ENCODE peak calls at places on chromosome 19, in six cellular contexts. One of them, this sample, is unnamed.

GRCh38 chr19:33553530-33554310 is 32.1 kb upstream of the PEPD start:
- DNase-seq in lower leg skin: no peak
- DNase-seq in body of pancreas: no peak
- DNase-seq in ovary: no peak
- DNase-seq in Peyer's patch: no peak
- DNase-seq in transverse colon: no peak
- DNase-seq in this sample: no peak

GRCh38 chr19:42421591-42422031 is 5.6 kb downstream of the LIPE start:
- DNase-seq in lower leg skin: no peak
- DNase-seq in body of pancreas: peak; percentile 63
- DNase-seq in ovary: no peak
- DNase-seq in Peyer's patch: peak; percentile 78
- DNase-seq in transverse colon: no peak
- DNase-seq in this sample: no peak

GRCh38 chr19:16188521-16188920 is 3.3 kb downstream of the FAM32A start:
- DNase-seq in lower leg skin: no peak
- DNase-seq in body of pancreas: no peak
- DNase-seq in ovary: no peak
- DNase-seq in Peyer's patch: no peak
- DNase-seq in transverse colon: no peak
- DNase-seq in this sample: no peak

GRCh38 chr19:1768248-1768647 is 14.9 kb downstream of the ONECUT3 start:
- DNase-seq in lower leg skin: no peak
- DNase-seq in body of pancreas: no peak
- DNase-seq in ovary: no peak
- DNase-seq in Peyer's patch: peak; percentile 49
- DNase-seq in transverse colon: peak; percentile 20
- DNase-seq in this sample: no peak

GRCh38 chr19:46654621-46655152 is 6.3 kb downstream of the DACT3 start:
- DNase-seq in lower leg skin: no peak
- DNase-seq in body of pancreas: no peak
- DNase-seq in ovary: no peak
- DNase-seq in Peyer's patch: no peak
- DNase-seq in transverse colon: no peak
- DNase-seq in this sample: no peak

GRCh38 chr19:29844891-29845575 is 33.2 kb downstream of the CCNE1 start:
- DNase-seq in lower leg skin: peak; percentile 98
- DNase-seq in body of pancreas: peak; percentile 94
- DNase-seq in ovary: peak; percentile 93
- DNase-seq in Peyer's patch: peak; percentile 96
- DNase-seq in transverse colon: peak; percentile 97
- DNase-seq in this sample: peak; percentile 94

GRCh38 chr19:35202722-35203674 is 25.5 kb downstream of the FAM187B start:
- DNase-seq in lower leg skin: no peak
- DNase-seq in body of pancreas: no peak
- DNase-seq in ovary: no peak
- DNase-seq in Peyer's patch: no peak
- DNase-seq in transverse colon: no peak
- DNase-seq in this sample: no peak

GRCh38 chr19:35414442-35414841 is 33.6 kb upstream of the FFAR2 start:
- DNase-seq in lower leg skin: no peak
- DNase-seq in body of pancreas: no peak
- DNase-seq in ovary: no peak
- DNase-seq in Peyer's patch: no peak
- DNase-seq in transverse colon: no peak
- DNase-seq in this sample: no peak

GRCh38 chr19:46357846-46358583 is 11.1 kb downstream of the PPP5C start:
- DNase-seq in lower leg skin: peak; percentile 72
- DNase-seq in body of pancreas: no peak
- DNase-seq in ovary: no peak
- DNase-seq in Peyer's patch: no peak
- DNase-seq in transverse colon: no peak
- DNase-seq in this sample: no peak

GRCh38 chr19:496333-496634 is at the start of gene MADCAM1:
- DNase-seq in lower leg skin: no peak
- DNase-seq in body of pancreas: no peak
- DNase-seq in ovary: no peak
- DNase-seq in Peyer's patch: no peak
- DNase-seq in transverse colon: no peak
- DNase-seq in this sample: no peak

GRCh38 chr19:33192010-33192409 is 2.1 kb upstream of the LRP3 start:
- DNase-seq in lower leg skin: no peak
- DNase-seq in body of pancreas: no peak
- DNase-seq in ovary: no peak
- DNase-seq in Peyer's patch: no peak
- DNase-seq in transverse colon: no peak
- DNase-seq in this sample: no peak

GRCh38 chr19:15454371-15454800 is 4.6 kb upstream of the WIZ start:
- DNase-seq in lower leg skin: no peak
- DNase-seq in body of pancreas: peak; percentile 54
- DNase-seq in ovary: no peak
- DNase-seq in Peyer's patch: no peak
- DNase-seq in transverse colon: no peak
- DNase-seq in this sample: peak; percentile 74

GRCh38 chr19:57720878-57721277 is 6.5 kb downstream of the ZNF671 start:
- DNase-seq in lower leg skin: peak; percentile 48
- DNase-seq in body of pancreas: no peak
- DNase-seq in ovary: no peak
- DNase-seq in Peyer's patch: no peak
- DNase-seq in transverse colon: no peak
- DNase-seq in this sample: no peak

GRCh38 chr19:52786078-52786463 is 520 bp downstream of the ZNF600 start:
- DNase-seq in lower leg skin: no peak
- DNase-seq in body of pancreas: peak; percentile 11
- DNase-seq in ovary: peak; percentile 13
- DNase-seq in Peyer's patch: peak; percentile 51
- DNase-seq in transverse colon: peak; percentile 24
- DNase-seq in this sample: no peak

GRCh38 chr19:725461-726089 is 16.8 kb downstream of the PALM start:
- DNase-seq in lower leg skin: no peak
- DNase-seq in body of pancreas: no peak
- DNase-seq in ovary: no peak
- DNase-seq in Peyer's patch: no peak
- DNase-seq in transverse colon: no peak
- DNase-seq in this sample: no peak

GRCh38 chr19:514166-514663 is 6.9 kb downstream of the TPGS1 start:
- DNase-seq in lower leg skin: no peak
- DNase-seq in body of pancreas: no peak
- DNase-seq in ovary: no peak
- DNase-seq in Peyer's patch: no peak
- DNase-seq in transverse colon: no peak
- DNase-seq in this sample: no peak

GRCh38 chr19:51441410-51442390 is 16.6 kb downstream of the SIGLEC8 start:
- DNase-seq in lower leg skin: peak; percentile 86
- DNase-seq in body of pancreas: no peak
- DNase-seq in ovary: no peak
- DNase-seq in Peyer's patch: peak; percentile 96
- DNase-seq in transverse colon: peak; percentile 73
- DNase-seq in this sample: no peak

GRCh38 chr19:35266149-35266903 is 2.4 kb upstream of the USF2 start:
- DNase-seq in lower leg skin: peak; percentile 87
- DNase-seq in body of pancreas: peak; percentile 30
- DNase-seq in ovary: peak; percentile 33
- DNase-seq in Peyer's patch: peak; percentile 47
- DNase-seq in transverse colon: peak; percentile 8
- DNase-seq in this sample: no peak

GRCh38 chr19:8340341-8341096 is 2.5 kb downstream of the KANK3 start:
- DNase-seq in lower leg skin: no peak
- DNase-seq in body of pancreas: peak; percentile 39
- DNase-seq in ovary: peak; percentile 47
- DNase-seq in Peyer's patch: peak; percentile 62
- DNase-seq in transverse colon: peak; percentile 30
- DNase-seq in this sample: no peak

GRCh38 chr19:16200038-16200775 is 2.5 kb downstream of the AP1M1 start:
- DNase-seq in lower leg skin: no peak
- DNase-seq in body of pancreas: no peak
- DNase-seq in ovary: no peak
- DNase-seq in Peyer's patch: peak; percentile 83
- DNase-seq in transverse colon: no peak
- DNase-seq in this sample: no peak

GRCh38 chr19:47644199-47644598 is 35.3 kb downstream of the BICRA start:
- DNase-seq in lower leg skin: no peak
- DNase-seq in body of pancreas: no peak
- DNase-seq in ovary: no peak
- DNase-seq in Peyer's patch: no peak
- DNase-seq in transverse colon: no peak
- DNase-seq in this sample: no peak

GRCh38 chr19:38283261-38283660 is 18.9 kb downstream of the SPINT2 start:
- DNase-seq in lower leg skin: no peak
- DNase-seq in body of pancreas: no peak
- DNase-seq in ovary: no peak
- DNase-seq in Peyer's patch: no peak
- DNase-seq in transverse colon: no peak
- DNase-seq in this sample: no peak

GRCh38 chr19:39325778-39326680 is 5.4 kb upstream of the LRFN1 start:
- DNase-seq in lower leg skin: no peak
- DNase-seq in body of pancreas: no peak
- DNase-seq in ovary: no peak
- DNase-seq in Peyer's patch: no peak
- DNase-seq in transverse colon: no peak
- DNase-seq in this sample: peak; percentile 75

GRCh38 chr19:4967738-4968461 is 1.0 kb upstream of the KDM4B start:
- DNase-seq in lower leg skin: no peak
- DNase-seq in body of pancreas: no peak
- DNase-seq in ovary: no peak
- DNase-seq in Peyer's patch: no peak
- DNase-seq in transverse colon: no peak
- DNase-seq in this sample: no peak
- TF ChIP-seq POLR2A in lower leg skin: no peak
- TF ChIP-seq POLR2A in body of pancreas: no peak
- TF ChIP-seq POLR2A in ovary: no peak
- TF ChIP-seq POLR2A in Peyer's patch: no peak
- TF ChIP-seq POLR2A in transverse colon: no peak
- TF ChIP-seq POLR2A in this sample: no peak

GRCh38 chr19:49498475-49498874 is 2.2 kb downstream of the RPS11 start:
- DNase-seq in lower leg skin: no peak
- DNase-seq in body of pancreas: no peak
- DNase-seq in ovary: no peak
- DNase-seq in Peyer's patch: no peak
- DNase-seq in transverse colon: no peak
- DNase-seq in this sample: no peak

GRCh38 chr19:49497790-49498106 is 1.5 kb downstream of the RPS11 start:
- DNase-seq in lower leg skin: no peak
- DNase-seq in body of pancreas: no peak
- DNase-seq in ovary: no peak
- DNase-seq in Peyer's patch: no peak
- DNase-seq in transverse colon: no peak
- DNase-seq in this sample: no peak

GRCh38 chr19:49497047-49497789 is 984 bp downstream of the RPS11 start:
- DNase-seq in lower leg skin: peak; percentile 92
- DNase-seq in body of pancreas: peak; percentile 61
- DNase-seq in ovary: no peak
- DNase-seq in Peyer's patch: peak; percentile 95
- DNase-seq in transverse colon: peak; percentile 86
- DNase-seq in this sample: no peak

GRCh38 chr19:49496574-49497008 is 357 bp downstream of the RPS11 start:
- DNase-seq in lower leg skin: no peak
- DNase-seq in body of pancreas: no peak
- DNase-seq in ovary: no peak
- DNase-seq in Peyer's patch: no peak
- DNase-seq in transverse colon: no peak
- DNase-seq in this sample: no peak

DNA sequence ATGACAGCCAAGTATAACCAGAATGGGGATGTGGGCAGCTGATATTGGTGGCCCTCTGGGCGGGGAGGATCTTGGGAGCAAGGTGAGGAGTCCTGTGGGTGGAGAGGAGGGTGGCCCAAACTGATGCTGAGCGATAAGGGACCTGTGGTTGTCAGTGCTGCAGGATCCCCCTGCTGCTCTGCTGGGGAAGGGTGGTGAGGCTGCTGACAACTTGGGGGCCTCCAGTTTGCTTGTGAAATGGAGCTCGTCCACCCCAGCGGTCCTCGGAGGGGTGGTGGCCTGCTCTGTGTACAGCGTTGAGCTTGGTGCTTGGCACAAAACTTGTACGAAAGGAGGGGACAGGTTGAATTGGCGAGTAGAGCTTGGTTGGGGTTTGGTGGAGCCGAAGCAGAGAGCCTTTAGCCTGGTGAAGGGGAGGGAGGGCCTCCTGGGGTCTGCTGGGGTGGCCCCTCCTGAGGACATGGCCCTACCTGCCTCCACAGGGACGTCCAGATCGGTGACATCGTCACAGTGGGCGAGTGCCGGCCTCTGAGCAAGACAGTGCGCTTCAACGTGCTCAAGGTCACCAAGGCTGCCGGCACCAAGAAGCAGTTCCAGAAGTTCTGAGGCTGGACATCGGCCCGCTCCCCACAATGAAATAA is 2.9 kb downstream of the RPS11 start:
- DNase-seq in lower leg skin: no peak
- DNase-seq in body of pancreas: no peak
- DNase-seq in ovary: no peak
- DNase-seq in Peyer's patch: no peak
- DNase-seq in transverse colon: no peak
- DNase-seq in this sample: no peak
- TF ChIP-seq POLR2A in lower leg skin: no peak
- TF ChIP-seq POLR2A in body of pancreas: no peak
- TF ChIP-seq POLR2A in ovary: no peak
- TF ChIP-seq POLR2A in Peyer's patch: no peak
- TF ChIP-seq POLR2A in transverse colon: no peak
- TF ChIP-seq POLR2A in this sample: no peak

DNA sequence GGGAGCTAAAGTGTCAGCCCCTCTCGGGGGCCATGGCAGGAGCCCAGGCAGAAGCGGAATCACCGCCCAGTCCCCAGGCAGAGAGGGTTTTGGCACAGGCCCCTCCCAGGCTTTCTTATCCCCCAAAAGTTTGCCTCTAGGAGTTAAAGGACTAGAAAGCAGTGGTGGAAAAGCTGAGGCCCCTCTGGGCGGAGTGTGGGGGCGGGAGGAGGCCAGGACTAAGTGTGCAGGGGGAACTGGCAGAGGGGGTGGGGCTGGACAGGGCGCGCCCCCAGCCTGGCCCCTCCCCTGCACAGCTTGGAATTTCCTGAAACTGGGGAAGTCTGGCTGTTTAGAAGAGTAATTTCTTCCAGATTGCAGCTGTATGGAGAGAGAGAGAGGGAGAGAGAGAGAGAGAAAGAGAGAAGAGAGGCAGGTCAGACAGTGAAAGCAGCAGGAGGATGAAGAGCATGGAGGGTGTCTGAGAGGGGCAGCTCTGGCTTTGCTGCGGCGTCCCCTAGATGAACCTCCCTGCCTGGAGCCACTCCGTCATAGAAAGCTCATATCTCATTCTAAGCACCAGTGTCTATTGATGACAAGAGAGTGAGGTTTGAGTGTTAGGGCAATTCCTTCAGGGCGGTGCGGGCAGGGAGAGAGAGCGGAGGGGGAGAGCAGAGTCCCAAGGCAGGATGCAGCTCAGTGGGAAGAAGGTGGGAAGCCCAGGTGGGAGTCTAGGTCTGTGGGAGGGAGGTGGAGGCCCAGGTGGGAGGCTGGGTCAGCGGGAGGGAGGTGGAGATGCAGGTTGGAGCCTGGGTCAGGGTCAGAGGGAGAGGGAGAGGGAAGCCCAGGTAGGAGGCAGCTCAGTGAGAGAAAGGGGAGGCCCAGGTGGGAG is at the start of gene CDC42EP5:
- DNase-seq in lower leg skin: peak; percentile 95
- DNase-seq in body of pancreas: peak; percentile 54
- DNase-seq in ovary: peak; percentile 62
- DNase-seq in Peyer's patch: peak; percentile 80
- DNase-seq in transverse colon: peak; percentile 86
- DNase-seq in this sample: peak; percentile 89
- TF ChIP-seq POLR2A in lower leg skin: no peak
- TF ChIP-seq POLR2A in body of pancreas: peak; percentile 53
- TF ChIP-seq POLR2A in ovary: peak; percentile 55
- TF ChIP-seq POLR2A in Peyer's patch: peak; percentile 79
- TF ChIP-seq POLR2A in transverse colon: peak; percentile 93
- TF ChIP-seq POLR2A in this sample: peak; percentile 16

GRCh38 chr19:21835810-21836444 is at the start of gene ZNF43:
- DNase-seq in lower leg skin: peak; percentile 99
- DNase-seq in body of pancreas: peak; percentile 96
- DNase-seq in ovary: peak; percentile 97
- DNase-seq in Peyer's patch: peak; percentile 98
- DNase-seq in transverse colon: peak; percentile 97
- DNase-seq in this sample: peak; percentile 45
- TF ChIP-seq POLR2A in lower leg skin: no peak
- TF ChIP-seq POLR2A in body of pancreas: peak; percentile 92
- TF ChIP-seq POLR2A in ovary: peak; percentile 75
- TF ChIP-seq POLR2A in Peyer's patch: peak; percentile 76
- TF ChIP-seq POLR2A in transverse colon: peak; percentile 90
- TF ChIP-seq POLR2A in this sample: no peak